ENCODE peak calls at places on chromosomes 12 and 14, in seven cellular contexts. Y is T follicular helper cell; S is thoracic aorta; X is stimulated activated naive CD4-positive, alpha-beta T cell; M is AG09309; K is astrocyte; C is MCF 10A. W is an unnamed sample.

GRCh38 chr14:85701763-85702162 is 171.8 kb downstream of the FLRT2 start:
- DNase-seq in Y (no peak), S (no peak), X (no peak), M (no peak), K (peak), C (peak), W (peak)

GRCh38 chr12:6927379-6927991 is at the start of gene ATN1:
- DNase-seq in Y (no peak), S (no peak), X (peak), M (no peak), K (peak), C (peak), W (peak)

GRCh38 chr12:50772877-50773276 is 9.0 kb downstream of the ATF1 start:
- DNase-seq in Y (no peak), S (no peak), X (no peak), M (no peak), K (no peak), C (no peak), W (no peak)

GRCh38 chr14:87628129-87628528 is 364.9 kb downstream of the GALC start:
- DNase-seq in Y (no peak), S (peak), X (no peak), M (no peak), K (peak), C (peak), W (peak)

GRCh38 chr12:30106204-30106603 is 322.5 kb upstream of the TMTC1 start:
- DNase-seq in Y (no peak), S (no peak), X (no peak), M (no peak), K (no peak), C (no peak), W (no peak)

GRCh38 chr12:57838594-57839302 is 7.8 kb downstream of the CTDSP2 start:
- DNase-seq in Y (no peak), S (no peak), X (peak), M (no peak), K (no peak), C (no peak), W (no peak)

GRCh38 chr12:58513866-58514265 is 406.4 kb downstream of the LRIG3 start:
- DNase-seq in Y (no peak), S (no peak), X (no peak), M (no peak), K (no peak), C (no peak), W (no peak)

GRCh38 chr12:61487728-61488127 is 772.5 kb upstream of the USP15 start:
- DNase-seq in Y (no peak), S (no peak), X (no peak), M (no peak), K (no peak), C (no peak), W (no peak)

GRCh38 chr12:21891763-21892217 is 49.4 kb downstream of the ABCC9 start:
- DNase-seq in Y (no peak), S (no peak), X (no peak), M (no peak), K (no peak), C (no peak), W (peak)

GRCh38 chr12:40672650-40673319 is 19.5 kb upstream of the CNTN1 start:
- DNase-seq in Y (no peak), S (no peak), X (no peak), M (no peak), K (no peak), C (no peak), W (no peak)

GRCh38 chr14:65151329-65152010 is 49.2 kb upstream of the MAX start:
- DNase-seq in Y (no peak), S (no peak), X (no peak), M (no peak), K (no peak), C (no peak), W (no peak)

GRCh38 chr14:20560961-20561360 is at the start of gene RNASE9:
- DNase-seq in Y (no peak), S (no peak), X (no peak), M (no peak), K (no peak), C (no peak), W (no peak)

GRCh38 chr14:70317091-70317968 is 42.2 kb downstream of the COX16 start:
- DNase-seq in Y (no peak), S (no peak), X (no peak), M (no peak), K (no peak), C (no peak), W (no peak)

GRCh38 chr14:90556050-90556477 is 159.2 kb downstream of the CALM1 start:
- DNase-seq in Y (no peak), S (no peak), X (no peak), M (no peak), K (peak), C (no peak), W (peak)

GRCh38 chr12:52148541-52149181 is 43.2 kb downstream of the KRT80 start:
- DNase-seq in Y (no peak), S (no peak), X (no peak), M (no peak), K (no peak), C (peak), W (peak)

GRCh38 chr14:69880051-69880487 is 853 bp downstream of the SMOC1 start:
- DNase-seq in Y (no peak), S (no peak), X (no peak), M (no peak), K (no peak), C (peak), W (peak)

GRCh38 chr12:4828176-4828575 is 81.5 kb upstream of the KCNA1 start:
- DNase-seq in Y (no peak), S (no peak), X (no peak), M (no peak), K (no peak), C (no peak), W (no peak)

GRCh38 chr12:97875064-97875463 is 412.5 kb downstream of the RMST start:
- DNase-seq in Y (no peak), S (no peak), X (no peak), M (no peak), K (no peak), C (no peak), W (peak)

GRCh38 chr12:109294286-109294796 is 14.7 kb downstream of the FOXN4 start:
- DNase-seq in Y (no peak), S (no peak), X (no peak), M (no peak), K (no peak), C (no peak), W (no peak)

GRCh38 chr12:58314610-58315009 is 373.2 kb downstream of the ATP23 start:
- DNase-seq in Y (no peak), S (no peak), X (no peak), M (peak), K (peak), C (no peak), W (no peak)

GRCh38 chr12:1439687-1440086 is 154.7 kb downstream of the FBXL14 start:
- DNase-seq in Y (no peak), S (no peak), X (no peak), M (no peak), K (no peak), C (no peak), W (no peak)

GRCh38 chr12:81084848-81085350 is 7.0 kb downstream of the ACSS3 start:
- DNase-seq in Y (no peak), S (no peak), X (no peak), M (no peak), K (peak), C (no peak), W (no peak)

W was measured in hepatocyte.